ENCODE peak calls at places on chromosome 12, in five cellular contexts. One of them, this sample, is unnamed.
A peak's percentile ranks its signal among the peaks of the same experiment; 100 is the strongest.

GRCh38 chr12:5267603-5268423 is 164.1 kb upstream of the NTF3 start:
- DNase-seq in PC-3: no peak
- DNase-seq in EL: peak; percentile 47
- DNase-seq in fibroblast of mammary gland: no peak
- DNase-seq in frontal cortex: no peak
- DNase-seq in this sample: no peak

GRCh38 chr12:88693837-88694445 is 113.7 kb upstream of the KITLG start:
- DNase-seq in PC-3: peak; percentile 51
- DNase-seq in EL: peak; percentile 9
- DNase-seq in fibroblast of mammary gland: peak; percentile 49
- DNase-seq in frontal cortex: no peak
- DNase-seq in this sample: peak; percentile 51

GRCh38 chr12:47818701-47819543 is 781 bp downstream of the HDAC7 start:
- DNase-seq in PC-3: no peak
- DNase-seq in EL: peak; percentile 68
- DNase-seq in fibroblast of mammary gland: no peak
- DNase-seq in frontal cortex: peak; percentile 76
- DNase-seq in this sample: no peak

GRCh38 chr12:90653051-90653450 is 301.9 kb downstream of the CCER1 start:
- DNase-seq in PC-3: no peak
- DNase-seq in EL: peak; percentile 48
- DNase-seq in fibroblast of mammary gland: peak; percentile 60
- DNase-seq in frontal cortex: no peak
- DNase-seq in this sample: peak; percentile 21

GRCh38 chr12:879641-880040 is 69.9 kb downstream of the RAD52 start:
- DNase-seq in PC-3: no peak
- DNase-seq in EL: peak; percentile 38
- DNase-seq in fibroblast of mammary gland: peak; percentile 91
- DNase-seq in frontal cortex: no peak
- DNase-seq in this sample: peak; percentile 29

GRCh38 chr12:115383668-115384067 is 699.7 kb upstream of the TBX3 start:
- DNase-seq in PC-3: peak; percentile 97
- DNase-seq in EL: no peak
- DNase-seq in fibroblast of mammary gland: peak; percentile 91
- DNase-seq in frontal cortex: no peak
- DNase-seq in this sample: peak; percentile 100

GRCh38 chr12:111409403-111410228 is 3.9 kb downstream of the SH2B3 start:
- DNase-seq in PC-3: no peak
- DNase-seq in EL: peak; percentile 96
- DNase-seq in fibroblast of mammary gland: peak; percentile 79
- DNase-seq in frontal cortex: peak; percentile 61
- DNase-seq in this sample: peak; percentile 29

GRCh38 chr12:4589941-4590340 is 27.9 kb downstream of the DYRK4 start:
- DNase-seq in PC-3: no peak
- DNase-seq in EL: peak; percentile 28
- DNase-seq in fibroblast of mammary gland: peak; percentile 41
- DNase-seq in frontal cortex: no peak
- DNase-seq in this sample: no peak

GRCh38 chr12:52838871-52839446 is 4.8 kb upstream of the KRT79 start:
- DNase-seq in PC-3: no peak
- DNase-seq in EL: no peak
- DNase-seq in fibroblast of mammary gland: no peak
- DNase-seq in frontal cortex: no peak
- DNase-seq in this sample: no peak

This sample was measured in mammary epithelial cell.